ENCODE peak calls at places on chromosomes 11 and 22, in six cellular contexts. One of them, this sample, is unnamed.

GRCh38 chr11:12765428-12765827 is 91.2 kb downstream of the TEAD1 start:
- DNase-seq in GM04504: no peak
- DNase-seq in activated T-helper 2 cell treated with anti-CD3 and anti-CD28 coated beads, Interferon-gamma antibody, Interleukin-2, Interleukin-4, amounts not matched to agents 10 μg/mL and 5 μg/mL and 100 μg/mL, durations not matched to agents 14 hours and 24 hours and 36 hours: no peak
- DNase-seq in ELF-1: no peak
- DNase-seq in G401: no peak
- DNase-seq in CD4-positive, alpha-beta T cell: no peak
- DNase-seq in this sample: no peak

GRCh38 chr11:113994077-113994954 is 19.4 kb downstream of the HTR3A start:
- DNase-seq in G401: peak
- DNase-seq in activated T-helper 2 cell treated with anti-CD3 and anti-CD28 coated beads, Interferon-gamma antibody, Interleukin-2, Interleukin-4, amounts not matched to agents 10 μg/mL and 5 μg/mL and 100 μg/mL, durations not matched to agents 14 hours and 24 hours and 36 hours: no peak
- DNase-seq in CD4-positive, alpha-beta T cell: peak
- DNase-seq in GM04504: no peak
- DNase-seq in ELF-1: peak
- DNase-seq in this sample: no peak

GRCh38 chr11:3123316-3123715 is 41.8 kb downstream of the OSBPL5 start:
- DNase-seq in activated T-helper 2 cell treated with anti-CD3 and anti-CD28 coated beads, Interferon-gamma antibody, Interleukin-2, Interleukin-4, amounts not matched to agents 10 μg/mL and 5 μg/mL and 100 μg/mL, durations not matched to agents 14 hours and 24 hours and 36 hours: no peak
- DNase-seq in GM04504: no peak
- DNase-seq in CD4-positive, alpha-beta T cell: no peak
- DNase-seq in G401: peak
- DNase-seq in ELF-1: no peak
- DNase-seq in this sample: no peak

GRCh38 chr22:46514592-46515207 is 22.7 kb downstream of the CELSR1 start:
- DNase-seq in GM04504: no peak
- DNase-seq in G401: no peak
- DNase-seq in ELF-1: no peak
- DNase-seq in activated T-helper 2 cell treated with anti-CD3 and anti-CD28 coated beads, Interferon-gamma antibody, Interleukin-2, Interleukin-4, amounts not matched to agents 10 μg/mL and 5 μg/mL and 100 μg/mL, durations not matched to agents 14 hours and 24 hours and 36 hours: no peak
- DNase-seq in CD4-positive, alpha-beta T cell: no peak
- DNase-seq in this sample: peak

GRCh38 chr11:106281455-106282173 is 204.2 kb downstream of the AASDHPPT start:
- DNase-seq in GM04504: peak
- DNase-seq in activated T-helper 2 cell treated with anti-CD3 and anti-CD28 coated beads, Interferon-gamma antibody, Interleukin-2, Interleukin-4, amounts not matched to agents 10 μg/mL and 5 μg/mL and 100 μg/mL, durations not matched to agents 14 hours and 24 hours and 36 hours: no peak
- DNase-seq in CD4-positive, alpha-beta T cell: no peak
- DNase-seq in G401: no peak
- DNase-seq in ELF-1: no peak
- DNase-seq in this sample: peak

GRCh38 chr22:33758125-33758483 is 162.2 kb downstream of the LARGE1 start:
- DNase-seq in activated T-helper 2 cell treated with anti-CD3 and anti-CD28 coated beads, Interferon-gamma antibody, Interleukin-2, Interleukin-4, amounts not matched to agents 10 μg/mL and 5 μg/mL and 100 μg/mL, durations not matched to agents 14 hours and 24 hours and 36 hours: no peak
- DNase-seq in ELF-1: no peak
- DNase-seq in CD4-positive, alpha-beta T cell: no peak
- DNase-seq in G401: no peak
- DNase-seq in GM04504: no peak
- DNase-seq in this sample: no peak

GRCh38 chr11:22459053-22459452 is 120.9 kb downstream of the SLC17A6 start:
- DNase-seq in activated T-helper 2 cell treated with anti-CD3 and anti-CD28 coated beads, Interferon-gamma antibody, Interleukin-2, Interleukin-4, amounts not matched to agents 10 μg/mL and 5 μg/mL and 100 μg/mL, durations not matched to agents 14 hours and 24 hours and 36 hours: no peak
- DNase-seq in GM04504: no peak
- DNase-seq in ELF-1: no peak
- DNase-seq in G401: no peak
- DNase-seq in CD4-positive, alpha-beta T cell: no peak
- DNase-seq in this sample: peak

GRCh38 chr11:129331217-129331616 is 44.4 kb upstream of the BARX2 start:
- DNase-seq in ELF-1: no peak
- DNase-seq in GM04504: no peak
- DNase-seq in CD4-positive, alpha-beta T cell: no peak
- DNase-seq in G401: no peak
- DNase-seq in activated T-helper 2 cell treated with anti-CD3 and anti-CD28 coated beads, Interferon-gamma antibody, Interleukin-2, Interleukin-4, amounts not matched to agents 10 μg/mL and 5 μg/mL and 100 μg/mL, durations not matched to agents 14 hours and 24 hours and 36 hours: no peak
- DNase-seq in this sample: no peak

GRCh38 chr22:35334010-35334409 is 34.3 kb downstream of the TOM1 start:
- DNase-seq in ELF-1: no peak
- DNase-seq in GM04504: no peak
- DNase-seq in CD4-positive, alpha-beta T cell: no peak
- DNase-seq in G401: no peak
- DNase-seq in activated T-helper 2 cell treated with anti-CD3 and anti-CD28 coated beads, Interferon-gamma antibody, Interleukin-2, Interleukin-4, amounts not matched to agents 10 μg/mL and 5 μg/mL and 100 μg/mL, durations not matched to agents 14 hours and 24 hours and 36 hours: no peak
- DNase-seq in this sample: no peak

GRCh38 chr11:34576331-34576730 is 44.6 kb upstream of the EHF start:
- DNase-seq in activated T-helper 2 cell treated with anti-CD3 and anti-CD28 coated beads, Interferon-gamma antibody, Interleukin-2, Interleukin-4, amounts not matched to agents 10 μg/mL and 5 μg/mL and 100 μg/mL, durations not matched to agents 14 hours and 24 hours and 36 hours: no peak
- DNase-seq in ELF-1: no peak
- DNase-seq in GM04504: no peak
- DNase-seq in G401: no peak
- DNase-seq in CD4-positive, alpha-beta T cell: no peak
- DNase-seq in this sample: no peak

GRCh38 chr22:38941488-38941987 is 15.9 kb upstream of the APOBEC3A start:
- DNase-seq in G401: no peak
- DNase-seq in ELF-1: no peak
- DNase-seq in CD4-positive, alpha-beta T cell: no peak
- DNase-seq in GM04504: no peak
- DNase-seq in activated T-helper 2 cell treated with anti-CD3 and anti-CD28 coated beads, Interferon-gamma antibody, Interleukin-2, Interleukin-4, amounts not matched to agents 10 μg/mL and 5 μg/mL and 100 μg/mL, durations not matched to agents 14 hours and 24 hours and 36 hours: peak
- DNase-seq in this sample: no peak

GRCh38 chr11:65654375-65655349 is 8.1 kb downstream of the RELA start:
- DNase-seq in GM04504: no peak
- DNase-seq in activated T-helper 2 cell treated with anti-CD3 and anti-CD28 coated beads, Interferon-gamma antibody, Interleukin-2, Interleukin-4, amounts not matched to agents 10 μg/mL and 5 μg/mL and 100 μg/mL, durations not matched to agents 14 hours and 24 hours and 36 hours: no peak
- DNase-seq in ELF-1: no peak
- DNase-seq in G401: no peak
- DNase-seq in CD4-positive, alpha-beta T cell: no peak
- DNase-seq in this sample: no peak

GRCh38 chr11:12079726-12080556 is 30.4 kb upstream of the MICAL2 start:
- DNase-seq in GM04504: peak
- DNase-seq in activated T-helper 2 cell treated with anti-CD3 and anti-CD28 coated beads, Interferon-gamma antibody, Interleukin-2, Interleukin-4, amounts not matched to agents 10 μg/mL and 5 μg/mL and 100 μg/mL, durations not matched to agents 14 hours and 24 hours and 36 hours: no peak
- DNase-seq in G401: no peak
- DNase-seq in CD4-positive, alpha-beta T cell: no peak
- DNase-seq in ELF-1: no peak
- DNase-seq in this sample: peak

GRCh38 chr11:65794570-65795510 is 8.0 kb downstream of the OVOL1 start:
- DNase-seq in activated T-helper 2 cell treated with anti-CD3 and anti-CD28 coated beads, Interferon-gamma antibody, Interleukin-2, Interleukin-4, amounts not matched to agents 10 μg/mL and 5 μg/mL and 100 μg/mL, durations not matched to agents 14 hours and 24 hours and 36 hours: no peak
- DNase-seq in CD4-positive, alpha-beta T cell: no peak
- DNase-seq in ELF-1: no peak
- DNase-seq in G401: no peak
- DNase-seq in GM04504: no peak
- DNase-seq in this sample: no peak

GRCh38 chr11:57248780-57249383 is 11.8 kb upstream of the APLNR start:
- DNase-seq in activated T-helper 2 cell treated with anti-CD3 and anti-CD28 coated beads, Interferon-gamma antibody, Interleukin-2, Interleukin-4, amounts not matched to agents 10 μg/mL and 5 μg/mL and 100 μg/mL, durations not matched to agents 14 hours and 24 hours and 36 hours: no peak
- DNase-seq in G401: peak
- DNase-seq in ELF-1: peak
- DNase-seq in GM04504: peak
- DNase-seq in CD4-positive, alpha-beta T cell: no peak
- DNase-seq in this sample: peak

This sample was measured in amniotic stem cell.